ENCODE peak calls at places on chromosomes 5 and 9, in seven cellular contexts. One of them, this sample, is unnamed.

GRCh38 chr5:178786424-178786823 is 56.0 kb upstream of the ZNF354A start:
- DNase-seq in fibroblast of the aortic adventitia: no peak
- DNase-seq in GM13977: no peak
- DNase-seq in A549: no peak
- DNase-seq in ovary: no peak
- DNase-seq in Peyer's patch: no peak
- DNase-seq in tibial artery: no peak
- DNase-seq in this sample: peak

GRCh38 chr9:129814432-129815223 is 9.3 kb downstream of the TOR1A start:
- DNase-seq in Peyer's patch: no peak
- DNase-seq in GM13977: no peak
- DNase-seq in A549: no peak
- DNase-seq in tibial artery: no peak
- DNase-seq in ovary: no peak
- DNase-seq in fibroblast of the aortic adventitia: no peak
- DNase-seq in this sample: no peak

GRCh38 chr5:65307088-65307487 is 174.6 kb downstream of the ADAMTS6 start:
- DNase-seq in fibroblast of the aortic adventitia: peak
- DNase-seq in ovary: no peak
- DNase-seq in Peyer's patch: no peak
- DNase-seq in A549: no peak
- DNase-seq in tibial artery: no peak
- DNase-seq in GM13977: no peak
- DNase-seq in this sample: no peak

GRCh38 chr5:55039843-55040242 is 15.8 kb downstream of the GZMK start:
- DNase-seq in fibroblast of the aortic adventitia: no peak
- DNase-seq in A549: peak
- DNase-seq in ovary: no peak
- DNase-seq in Peyer's patch: no peak
- DNase-seq in GM13977: no peak
- DNase-seq in tibial artery: no peak
- DNase-seq in this sample: no peak

GRCh38 chr5:66130493-66130892 is 13.6 kb upstream of the SREK1 start:
- DNase-seq in GM13977: no peak
- DNase-seq in Peyer's patch: no peak
- DNase-seq in fibroblast of the aortic adventitia: no peak
- DNase-seq in A549: no peak
- DNase-seq in tibial artery: no peak
- DNase-seq in ovary: no peak
- DNase-seq in this sample: no peak

GRCh38 chr9:110626109-110626829 is 42.3 kb upstream of the MUSK start:
- DNase-seq in fibroblast of the aortic adventitia: peak
- DNase-seq in A549: no peak
- DNase-seq in tibial artery: no peak
- DNase-seq in ovary: no peak
- DNase-seq in Peyer's patch: no peak
- DNase-seq in GM13977: no peak
- DNase-seq in this sample: no peak

GRCh38 chr9:137657606-137658005 is 38.8 kb downstream of the EHMT1 start:
- DNase-seq in ovary: no peak
- DNase-seq in fibroblast of the aortic adventitia: no peak
- DNase-seq in tibial artery: no peak
- DNase-seq in Peyer's patch: no peak
- DNase-seq in GM13977: no peak
- DNase-seq in A549: no peak
- DNase-seq in this sample: no peak

GRCh38 chr9:24090566-24090965 is 264.5 kb upstream of the ELAVL2 start:
- DNase-seq in ovary: no peak
- DNase-seq in Peyer's patch: no peak
- DNase-seq in GM13977: no peak
- DNase-seq in tibial artery: no peak
- DNase-seq in A549: no peak
- DNase-seq in fibroblast of the aortic adventitia: no peak
- DNase-seq in this sample: no peak

GRCh38 chr5:3175416-3175815 is 420.2 kb upstream of the IRX1 start:
- DNase-seq in ovary: no peak
- DNase-seq in fibroblast of the aortic adventitia: no peak
- DNase-seq in tibial artery: no peak
- DNase-seq in GM13977: no peak
- DNase-seq in A549: no peak
- DNase-seq in Peyer's patch: no peak
- DNase-seq in this sample: no peak

GRCh38 chr5:42059778-42060464 is 134.8 kb downstream of the FBXO4 start:
- DNase-seq in tibial artery: no peak
- DNase-seq in A549: no peak
- DNase-seq in fibroblast of the aortic adventitia: no peak
- DNase-seq in Peyer's patch: no peak
- DNase-seq in GM13977: no peak
- DNase-seq in ovary: peak
- DNase-seq in this sample: no peak

GRCh38 chr5:73796164-73797141 is 170.5 kb downstream of the ARHGEF28 start:
- DNase-seq in tibial artery: peak
- DNase-seq in ovary: peak
- DNase-seq in GM13977: no peak
- DNase-seq in A549: peak
- DNase-seq in fibroblast of the aortic adventitia: peak
- DNase-seq in Peyer's patch: no peak
- DNase-seq in this sample: no peak

GRCh38 chr5:177419045-177419444 is 7.4 kb upstream of the GRK6 start:
- DNase-seq in A549: no peak
- DNase-seq in ovary: no peak
- DNase-seq in tibial artery: no peak
- DNase-seq in Peyer's patch: no peak
- DNase-seq in GM13977: no peak
- DNase-seq in fibroblast of the aortic adventitia: peak
- DNase-seq in this sample: no peak

GRCh38 chr5:106959447-106959846 is 711.3 kb downstream of the EFNA5 start:
- DNase-seq in tibial artery: no peak
- DNase-seq in A549: no peak
- DNase-seq in GM13977: no peak
- DNase-seq in ovary: no peak
- DNase-seq in Peyer's patch: no peak
- DNase-seq in fibroblast of the aortic adventitia: no peak
- DNase-seq in this sample: no peak

GRCh38 chr5:15791859-15792258 is 291.9 kb downstream of the FBXL7 start:
- DNase-seq in A549: no peak
- DNase-seq in tibial artery: no peak
- DNase-seq in fibroblast of the aortic adventitia: peak
- DNase-seq in Peyer's patch: no peak
- DNase-seq in GM13977: no peak
- DNase-seq in ovary: no peak
- DNase-seq in this sample: no peak

GRCh38 chr9:85599540-85600140 is 142.1 kb downstream of the AGTPBP1 start:
- DNase-seq in Peyer's patch: no peak
- DNase-seq in GM13977: no peak
- DNase-seq in ovary: no peak
- DNase-seq in tibial artery: no peak
- DNase-seq in A549: no peak
- DNase-seq in fibroblast of the aortic adventitia: no peak
- DNase-seq in this sample: no peak

GRCh38 chr5:151051931-151052608 is 28.8 kb downstream of the TNIP1 start:
- DNase-seq in tibial artery: no peak
- DNase-seq in fibroblast of the aortic adventitia: no peak
- DNase-seq in Peyer's patch: peak
- DNase-seq in GM13977: no peak
- DNase-seq in ovary: no peak
- DNase-seq in A549: no peak
- DNase-seq in this sample: no peak
- TF ChIP-seq CTCF in tibial artery: no peak
- TF ChIP-seq CTCF in fibroblast of the aortic adventitia: no peak
- TF ChIP-seq CTCF in Peyer's patch: no peak
- TF ChIP-seq CTCF in GM13977: no peak
- TF ChIP-seq CTCF in ovary: no peak
- TF ChIP-seq CTCF in A549: no peak
- TF ChIP-seq CTCF in this sample: peak

GRCh38 chr5:39578887-39579497 is 154.2 kb upstream of the DAB2 start:
- DNase-seq in fibroblast of the aortic adventitia: peak
- DNase-seq in Peyer's patch: no peak
- DNase-seq in A549: peak
- DNase-seq in ovary: no peak
- DNase-seq in tibial artery: no peak
- DNase-seq in GM13977: no peak
- DNase-seq in this sample: no peak
- TF ChIP-seq CTCF in fibroblast of the aortic adventitia: peak
- TF ChIP-seq CTCF in Peyer's patch: peak
- TF ChIP-seq CTCF in A549: peak
- TF ChIP-seq CTCF in ovary: peak
- TF ChIP-seq CTCF in tibial artery: peak
- TF ChIP-seq CTCF in GM13977: peak
- TF ChIP-seq CTCF in this sample: peak

DNA sequence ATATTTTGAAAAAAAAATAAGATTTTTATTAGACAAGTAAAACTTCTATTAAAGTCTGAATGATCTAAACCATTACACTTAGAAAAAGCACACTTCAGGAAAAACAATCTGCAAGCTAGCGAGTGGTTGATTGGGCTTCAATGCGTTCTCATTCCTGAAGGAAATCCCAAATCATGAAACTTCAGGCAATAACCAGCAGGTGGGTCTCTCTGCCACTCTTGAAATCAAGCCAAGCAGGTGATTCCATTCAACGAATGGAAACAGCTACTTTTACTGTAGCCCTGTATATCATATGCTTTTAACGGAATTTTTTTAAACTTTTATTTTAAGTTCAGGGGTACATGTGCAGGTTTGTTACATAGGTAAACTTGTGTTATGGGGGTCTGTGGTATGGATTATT is 234.5 kb upstream of the TRPM3 start:
- DNase-seq in Peyer's patch: no peak
- DNase-seq in fibroblast of the aortic adventitia: no peak
- DNase-seq in A549: peak
- DNase-seq in ovary: no peak
- DNase-seq in tibial artery: no peak
- DNase-seq in GM13977: no peak
- DNase-seq in this sample: no peak
- TF ChIP-seq CTCF in Peyer's patch: no peak
- TF ChIP-seq CTCF in fibroblast of the aortic adventitia: no peak
- TF ChIP-seq CTCF in A549: no peak
- TF ChIP-seq CTCF in ovary: no peak
- TF ChIP-seq CTCF in tibial artery: no peak
- TF ChIP-seq CTCF in GM13977: no peak
- TF ChIP-seq CTCF in this sample: no peak

DNA sequence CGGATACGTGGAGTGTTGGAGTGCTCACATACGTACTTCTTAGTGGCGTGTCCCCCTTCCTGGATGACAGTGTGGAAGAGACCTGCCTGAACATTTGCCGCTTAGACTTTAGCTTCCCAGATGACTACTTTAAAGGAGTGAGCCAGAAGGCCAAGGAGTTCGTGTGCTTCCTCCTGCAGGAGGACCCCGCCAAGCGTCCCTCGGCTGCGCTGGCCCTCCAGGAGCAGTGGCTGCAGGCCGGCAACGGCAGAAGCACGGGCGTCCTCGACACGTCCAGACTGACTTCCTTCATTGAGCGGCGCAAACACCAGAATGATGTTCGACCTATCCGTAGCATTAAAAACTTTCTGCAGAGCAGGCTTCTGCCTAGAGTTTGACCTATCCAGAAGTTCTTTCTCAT is 73.5 kb upstream of the OTULINL start:
- DNase-seq in Peyer's patch: no peak
- DNase-seq in A549: no peak
- DNase-seq in fibroblast of the aortic adventitia: no peak
- DNase-seq in GM13977: no peak
- DNase-seq in tibial artery: no peak
- DNase-seq in ovary: no peak
- DNase-seq in this sample: peak
- TF ChIP-seq CTCF in Peyer's patch: no peak
- TF ChIP-seq CTCF in A549: no peak
- TF ChIP-seq CTCF in fibroblast of the aortic adventitia: no peak
- TF ChIP-seq CTCF in GM13977: no peak
- TF ChIP-seq CTCF in tibial artery: no peak
- TF ChIP-seq CTCF in ovary: no peak
- TF ChIP-seq CTCF in this sample: no peak

DNA sequence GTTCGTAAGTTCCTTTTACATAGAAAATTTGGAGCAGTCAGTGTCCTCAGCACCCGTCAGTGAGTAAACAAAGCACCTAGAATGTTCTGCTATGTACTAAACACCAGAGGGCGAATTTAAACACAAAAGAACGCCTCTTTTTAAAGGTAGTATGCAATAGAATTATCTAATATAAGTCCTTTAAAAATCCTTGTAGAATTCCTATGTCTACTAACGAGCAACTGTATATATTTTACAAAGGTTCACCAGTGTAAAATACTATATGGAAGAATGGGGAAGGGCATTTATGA is 499 bp upstream of the TMEM232 start:
- DNase-seq in A549: peak
- DNase-seq in tibial artery: no peak
- DNase-seq in GM13977: no peak
- DNase-seq in fibroblast of the aortic adventitia: no peak
- DNase-seq in ovary: no peak
- DNase-seq in Peyer's patch: no peak
- DNase-seq in this sample: no peak
- TF ChIP-seq CTCF in A549: no peak
- TF ChIP-seq CTCF in tibial artery: no peak
- TF ChIP-seq CTCF in GM13977: no peak
- TF ChIP-seq CTCF in fibroblast of the aortic adventitia: peak
- TF ChIP-seq CTCF in ovary: no peak
- TF ChIP-seq CTCF in Peyer's patch: peak
- TF ChIP-seq CTCF in this sample: peak

GRCh38 chr5:141234109-141234508 is 11.0 kb downstream of the PCDHB14 start:
- DNase-seq in ovary: no peak
- DNase-seq in tibial artery: no peak
- DNase-seq in A549: no peak
- DNase-seq in Peyer's patch: no peak
- DNase-seq in GM13977: no peak
- DNase-seq in fibroblast of the aortic adventitia: peak
- DNase-seq in this sample: no peak
- TF ChIP-seq CTCF in ovary: peak
- TF ChIP-seq CTCF in tibial artery: no peak
- TF ChIP-seq CTCF in A549: no peak
- TF ChIP-seq CTCF in Peyer's patch: no peak
- TF ChIP-seq CTCF in GM13977: no peak
- TF ChIP-seq CTCF in fibroblast of the aortic adventitia: peak
- TF ChIP-seq CTCF in this sample: no peak

GRCh38 chr9:4197548-4197947 is 102.3 kb downstream of the GLIS3 start:
- DNase-seq in fibroblast of the aortic adventitia: no peak
- DNase-seq in A549: peak
- DNase-seq in GM13977: peak
- DNase-seq in Peyer's patch: no peak
- DNase-seq in tibial artery: no peak
- DNase-seq in ovary: no peak
- DNase-seq in this sample: no peak
- TF ChIP-seq CTCF in fibroblast of the aortic adventitia: peak
- TF ChIP-seq CTCF in A549: peak
- TF ChIP-seq CTCF in GM13977: peak
- TF ChIP-seq CTCF in Peyer's patch: peak
- TF ChIP-seq CTCF in tibial artery: no peak
- TF ChIP-seq CTCF in ovary: no peak
- TF ChIP-seq CTCF in this sample: peak